ENCODE peak calls at places on chromosomes 12 and 14, in four cellular contexts. F is IMR-90, S is H9, E is H1. Z is an unnamed sample.

GRCh38 chr12:110109037-110109836 is 14.9 kb upstream of the IFT81 start:
- DNase-seq in F (peak; percentile 99), S (no peak), E (no peak), Z (peak; percentile 90)

GRCh38 chr14:30596972-30597371 is 25.1 kb upstream of the SCFD1 start:
- DNase-seq in F (no peak), S (no peak), E (no peak), Z (no peak)

GRCh38 chr12:54306925-54307731 is 6.3 kb upstream of the NFE2 start:
- DNase-seq in F (no peak), S (peak; percentile 64), E (no peak), Z (no peak)

GRCh38 chr12:132178801-132179401 is 34.6 kb downstream of the NOC4L start:
- DNase-seq in F (no peak), S (no peak), E (no peak), Z (no peak)

GRCh38 chr14:25570483-25570882 is 520.5 kb upstream of the STXBP6 start:
- DNase-seq in F (no peak), S (no peak), E (no peak), Z (no peak)

GRCh38 chr12:92292016-92292415 is 146.4 kb upstream of the BTG1 start:
- DNase-seq in F (peak; percentile 47), S (no peak), E (no peak), Z (no peak)

GRCh38 chr12:106301611-106302321 is 767 bp upstream of the TCP11L2 start:
- DNase-seq in F (peak; percentile 64), S (peak; percentile 72), E (peak; percentile 59), Z (peak; percentile 81)

GRCh38 chr12:110585231-110585799 is 2.2 kb upstream of the PPTC7 start:
- DNase-seq in F (peak; percentile 32), S (no peak), E (no peak), Z (peak; percentile 26)

GRCh38 chr12:24909667-24910066 is 39.2 kb downstream of the BCAT1 start:
- DNase-seq in F (peak; percentile 97), S (no peak), E (peak; percentile 37), Z (no peak)

GRCh38 chr12:78392918-78393317 is 471.7 kb upstream of the SYT1 start:
- DNase-seq in F (peak; percentile 30), S (no peak), E (no peak), Z (no peak)

GRCh38 chr12:87120440-87120839 is 864.2 kb upstream of the MGAT4C start:
- DNase-seq in F (peak; percentile 2), S (no peak), E (no peak), Z (no peak)

GRCh38 chr14:55705651-55706340 is 125.8 kb downstream of the KTN1 start:
- DNase-seq in F (no peak), S (no peak), E (no peak), Z (no peak)

GRCh38 chr12:130831876-130832405 is 7.1 kb downstream of the STX2 start:
- DNase-seq in F (no peak), S (peak; percentile 13), E (no peak), Z (no peak)

GRCh38 chr14:32077081-32078029 is at the start of gene ARHGAP5:
- DNase-seq in F (peak; percentile 14), S (peak; percentile 59), E (peak; percentile 83), Z (peak; percentile 84)

GRCh38 chr12:107788690-107789458 is 14.4 kb downstream of the ASCL4 start:
- DNase-seq in F (no peak), S (no peak), E (no peak), Z (no peak)

GRCh38 chr14:91163316-91163715 is 49.4 kb downstream of the DGLUCY start:
- DNase-seq in F (no peak), S (no peak), E (no peak), Z (no peak)

GRCh38 chr12:124767075-124767821 is 96.4 kb downstream of the SCARB1 start:
- DNase-seq in F (peak; percentile 53), S (peak; percentile 88), E (peak; percentile 97), Z (peak; percentile 72)

GRCh38 chr12:123903301-123904065 is 69.1 kb downstream of the CCDC92 start:
- DNase-seq in F (no peak), S (no peak), E (no peak), Z (no peak)

GRCh38 chr12:114404451-114405198 is 1.3 kb downstream of the TBX5 start:
- DNase-seq in F (peak; percentile 39), S (no peak), E (no peak), Z (peak; percentile 47)

GRCh38 chr14:106141242-106142220 is 615.1 kb downstream of the TMEM121 start:
- DNase-seq in F (no peak), S (no peak), E (no peak), Z (no peak)

GRCh38 chr12:94994312-94994711 is 9.2 kb downstream of the NDUFA12 start:
- DNase-seq in F (peak; percentile 68), S (no peak), E (no peak), Z (no peak)

GRCh38 chr14:29310757-29311156 is 544.2 kb downstream of the FOXG1 start:
- DNase-seq in F (peak; percentile 78), S (no peak), E (no peak), Z (no peak)

GRCh38 chr12:57214398-57214781 is 2.2 kb upstream of the NXPH4 start:
- DNase-seq in F (peak; percentile 50), S (peak; percentile 91), E (peak; percentile 86), Z (peak; percentile 80)

GRCh38 chr12:93256258-93256969 is 121.3 kb upstream of the NUDT4 start:
- DNase-seq in F (no peak), S (no peak), E (no peak), Z (no peak)

GRCh38 chr14:31391977-31392503 is 28.3 kb downstream of the HEATR5A start:
- DNase-seq in F (no peak), S (no peak), E (no peak), Z (no peak)

GRCh38 chr12:131351319-131352028 is 359.4 kb upstream of the SFSWAP start:
- DNase-seq in F (no peak), S (no peak), E (no peak), Z (peak; percentile 37)

GRCh38 chr12:18683603-18684002 is 54.2 kb downstream of the PLCZ1 start:
- DNase-seq in F (peak; percentile 49), S (no peak), E (no peak), Z (peak; percentile 36)

GRCh38 chr12:108724054-108724889 is 7.0 kb downstream of the CORO1C start:
- DNase-seq in F (peak; percentile 74), S (peak; percentile 20), E (no peak), Z (peak; percentile 39)

GRCh38 chr12:105676694-105677093 is 346.2 kb downstream of the C12orf75 start:
- DNase-seq in F (no peak), S (no peak), E (no peak), Z (no peak)

GRCh38 chr12:16387919-16388318 is 40.5 kb downstream of the MGST1 start:
- DNase-seq in F (no peak), S (no peak), E (no peak), Z (no peak)

GRCh38 chr12:95237315-95237714 is 19.7 kb downstream of the VEZT start:
- DNase-seq in F (no peak), S (no peak), E (no peak), Z (no peak)

GRCh38 chr12:61739925-61740324 is 520.3 kb upstream of the USP15 start:
- DNase-seq in F (no peak), S (no peak), E (no peak), Z (no peak)

GRCh38 chr12:64120568-64120967 is 101.5 kb downstream of the KICS2 start:
- DNase-seq in F (no peak), S (no peak), E (no peak), Z (no peak)

GRCh38 chr12:52837781-52838736 is 3.9 kb upstream of the KRT79 start:
- DNase-seq in F (peak; percentile 25), S (peak; percentile 23), E (no peak), Z (no peak)

GRCh38 chr14:33686856-33687255 is 264.0 kb downstream of the EGLN3 start:
- DNase-seq in F (no peak), S (no peak), E (no peak), Z (no peak)
- H3K27ac ChIP-seq in F (no peak overlapping the region), S (no peak overlapping the region), E (no peak overlapping the region), Z (no peak overlapping the region)

DNA sequence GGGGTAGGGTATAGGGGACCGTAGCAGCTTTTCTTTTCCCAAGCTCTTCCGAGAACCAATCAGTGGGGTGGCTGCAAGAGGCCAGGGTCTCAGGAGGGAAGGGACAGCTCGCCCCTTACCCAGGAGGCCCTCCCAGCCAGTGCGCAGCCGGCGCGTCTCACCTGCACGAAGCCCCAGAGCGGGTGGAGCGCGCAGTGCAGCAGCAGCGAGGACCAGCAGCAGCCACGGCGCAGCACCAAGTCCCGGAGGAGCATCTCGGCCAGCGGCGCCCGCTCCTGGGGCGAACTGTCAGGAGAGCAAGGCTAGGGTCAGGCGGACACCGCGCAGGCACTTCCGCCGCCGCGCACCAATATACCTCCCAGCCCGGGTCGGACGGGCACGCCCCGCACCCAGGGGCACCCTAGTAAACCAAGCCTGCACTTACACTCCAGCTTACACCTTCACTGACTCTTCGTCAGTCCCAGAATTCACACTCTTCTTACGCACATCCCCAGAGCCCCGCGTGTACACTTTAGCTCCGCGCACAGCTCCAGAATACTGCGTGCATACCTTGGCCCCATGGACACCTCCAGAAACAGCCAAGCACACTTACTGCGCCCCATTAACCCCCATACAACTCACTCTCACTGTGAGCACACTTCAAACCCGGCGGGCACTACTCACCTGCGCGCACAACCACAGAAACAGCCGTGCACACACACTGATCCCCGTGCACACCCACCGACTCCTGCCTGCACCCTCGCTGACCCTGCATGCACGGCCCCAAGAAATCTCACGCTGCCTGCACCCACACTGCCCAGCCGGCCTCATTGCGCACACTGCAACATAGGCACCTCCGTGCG is 599 bp downstream of the PRIMA1 start:
- DNase-seq in F (no peak), S (peak; percentile 78), E (peak; percentile 76), Z (peak; percentile 67)
- H3K56ac ChIP-seq in F (no peak overlapping the region), S (no peak overlapping the region), E (peak overlapping the region; percentile 23), Z (peak overlapping the region; percentile 92)

GRCh38 chr14:95321693-95322455 is 2.2 kb upstream of the CLMN start:
- DNase-seq in F (no peak), S (no peak), E (no peak), Z (no peak)
- H2AK5ac ChIP-seq in F (no peak overlapping the region), S (no peak overlapping the region), E (no peak overlapping the region), Z (no peak overlapping the region)

GRCh38 chr14:33950320-33951182 is at the start of gene EGLN3:
- DNase-seq in F (peak; percentile 44), S (peak; percentile 96), E (peak; percentile 95), Z (peak; percentile 97)
- H3K27ac ChIP-seq in F (no peak within 1 kb of the TSS), S (peak within 1 kb of the TSS; percentile 93), E (peak within 1 kb of the TSS; percentile 79), Z (peak within 1 kb of the TSS; percentile 32)

GRCh38 chr14:60602312-60602711 is 47.0 kb downstream of the SIX1 start:
- DNase-seq in F (no peak), S (no peak), E (no peak), Z (no peak)
- H3K56ac ChIP-seq in F (no peak overlapping the region), S (no peak overlapping the region), E (no peak overlapping the region), Z (no peak overlapping the region)

GRCh38 chr12:10369557-10370150 is 20.2 kb downstream of the KLRK1 start:
- DNase-seq in F (no peak), S (no peak), E (no peak), Z (no peak)
- H2AK5ac ChIP-seq in F (no peak overlapping the region), S (no peak overlapping the region), E (no peak overlapping the region), Z (no peak overlapping the region)

DNA sequence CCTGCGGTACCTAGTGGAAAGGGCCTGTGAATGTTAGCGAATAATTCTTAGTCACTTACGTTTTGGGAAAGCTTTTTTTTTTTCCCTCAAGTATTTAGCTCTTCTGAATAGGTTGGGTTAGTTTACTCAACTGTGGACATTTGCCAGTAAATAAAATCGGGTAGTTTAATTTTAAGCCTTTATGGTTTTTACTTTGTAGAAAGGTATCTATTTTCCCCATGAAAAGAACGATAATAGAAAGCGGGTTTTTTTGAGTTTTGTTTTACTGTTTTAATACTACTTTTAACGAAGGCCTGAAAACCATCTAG is 1.7 kb downstream of the YY1 start:
- DNase-seq in F (no peak), S (no peak), E (no peak), Z (no peak)
- H3K27ac ChIP-seq in F (peak overlapping the region; percentile 90), S (no peak overlapping the region), E (no peak overlapping the region), Z (no peak overlapping the region)

Z was measured in mesendoderm.